ENCODE peak calls at places on chromosomes 7 and 10, in seven cellular contexts. One of them, this sample, is unnamed.

GRCh38 chr10:77159538-77160110 is 478.0 kb downstream of the KCNMA1 start:
- DNase-seq in progenitor cell of endocrine pancreas: no peak
- DNase-seq in CD4-positive, alpha-beta memory T cell: no peak
- DNase-seq in H54: no peak
- DNase-seq in NCI-H1105 treated with DMSO at 0.1 percent for 48 hours: no peak
- DNase-seq in head of caudate nucleus: no peak
- DNase-seq in activated T-cell treated with anti-CD3 and anti-CD28 coated beads, Interleukin-2, amount 50 U/mL, for 4 hours: no peak
- DNase-seq in this sample: peak; percentile 95

GRCh38 chr7:138089080-138089901 is 13.0 kb downstream of the AKR1D1 start:
- DNase-seq in H54: peak; percentile 30
- DNase-seq in progenitor cell of endocrine pancreas: no peak
- DNase-seq in head of caudate nucleus: no peak
- DNase-seq in NCI-H1105 treated with DMSO at 0.1 percent for 48 hours: no peak
- DNase-seq in activated T-cell treated with anti-CD3 and anti-CD28 coated beads, Interleukin-2, amount 50 U/mL, for 4 hours: no peak
- DNase-seq in CD4-positive, alpha-beta memory T cell: no peak
- DNase-seq in this sample: peak; percentile 32

GRCh38 chr7:155684546-155684945 is 40.1 kb downstream of the RBM33 start:
- DNase-seq in H54: no peak
- DNase-seq in CD4-positive, alpha-beta memory T cell: no peak
- DNase-seq in activated T-cell treated with anti-CD3 and anti-CD28 coated beads, Interleukin-2, amount 50 U/mL, for 4 hours: no peak
- DNase-seq in head of caudate nucleus: no peak
- DNase-seq in NCI-H1105 treated with DMSO at 0.1 percent for 48 hours: no peak
- DNase-seq in progenitor cell of endocrine pancreas: no peak
- DNase-seq in this sample: no peak

GRCh38 chr10:99777918-99778716 is 4.3 kb upstream of the ABCC2 start:
- DNase-seq in CD4-positive, alpha-beta memory T cell: no peak
- DNase-seq in progenitor cell of endocrine pancreas: no peak
- DNase-seq in activated T-cell treated with anti-CD3 and anti-CD28 coated beads, Interleukin-2, amount 50 U/mL, for 4 hours: no peak
- DNase-seq in NCI-H1105 treated with DMSO at 0.1 percent for 48 hours: no peak
- DNase-seq in head of caudate nucleus: no peak
- DNase-seq in H54: no peak
- DNase-seq in this sample: no peak

GRCh38 chr7:23469150-23469960 is 936 bp downstream of the IGF2BP3 start:
- DNase-seq in CD4-positive, alpha-beta memory T cell: peak; percentile 53
- DNase-seq in H54: no peak
- DNase-seq in NCI-H1105 treated with DMSO at 0.1 percent for 48 hours: no peak
- DNase-seq in progenitor cell of endocrine pancreas: peak; percentile 33
- DNase-seq in head of caudate nucleus: peak; percentile 17
- DNase-seq in activated T-cell treated with anti-CD3 and anti-CD28 coated beads, Interleukin-2, amount 50 U/mL, for 4 hours: peak; percentile 20
- DNase-seq in this sample: no peak

GRCh38 chr7:66352071-66352470 is 146.9 kb downstream of the TPST1 start:
- DNase-seq in head of caudate nucleus: no peak
- DNase-seq in progenitor cell of endocrine pancreas: no peak
- DNase-seq in NCI-H1105 treated with DMSO at 0.1 percent for 48 hours: no peak
- DNase-seq in activated T-cell treated with anti-CD3 and anti-CD28 coated beads, Interleukin-2, amount 50 U/mL, for 4 hours: no peak
- DNase-seq in CD4-positive, alpha-beta memory T cell: no peak
- DNase-seq in H54: no peak
- DNase-seq in this sample: no peak

GRCh38 chr7:105024734-105025133 is 10.7 kb downstream of the KMT2E start:
- DNase-seq in progenitor cell of endocrine pancreas: no peak
- DNase-seq in activated T-cell treated with anti-CD3 and anti-CD28 coated beads, Interleukin-2, amount 50 U/mL, for 4 hours: no peak
- DNase-seq in NCI-H1105 treated with DMSO at 0.1 percent for 48 hours: no peak
- DNase-seq in CD4-positive, alpha-beta memory T cell: no peak
- DNase-seq in head of caudate nucleus: no peak
- DNase-seq in H54: no peak
- DNase-seq in this sample: peak; percentile 78

GRCh38 chr10:118209215-118209614 is 132.9 kb downstream of the FAM204A start:
- DNase-seq in head of caudate nucleus: peak; percentile 70
- DNase-seq in NCI-H1105 treated with DMSO at 0.1 percent for 48 hours: no peak
- DNase-seq in progenitor cell of endocrine pancreas: no peak
- DNase-seq in H54: no peak
- DNase-seq in activated T-cell treated with anti-CD3 and anti-CD28 coated beads, Interleukin-2, amount 50 U/mL, for 4 hours: no peak
- DNase-seq in CD4-positive, alpha-beta memory T cell: no peak
- DNase-seq in this sample: no peak

GRCh38 chr7:150435390-150436073 is 14.9 kb upstream of the GIMAP8 start:
- DNase-seq in H54: no peak
- DNase-seq in activated T-cell treated with anti-CD3 and anti-CD28 coated beads, Interleukin-2, amount 50 U/mL, for 4 hours: no peak
- DNase-seq in head of caudate nucleus: peak; percentile 52
- DNase-seq in CD4-positive, alpha-beta memory T cell: no peak
- DNase-seq in progenitor cell of endocrine pancreas: no peak
- DNase-seq in NCI-H1105 treated with DMSO at 0.1 percent for 48 hours: no peak
- DNase-seq in this sample: no peak

GRCh38 chr10:96991313-96991841 is 159.3 kb downstream of the LCOR start:
- DNase-seq in activated T-cell treated with anti-CD3 and anti-CD28 coated beads, Interleukin-2, amount 50 U/mL, for 4 hours: no peak
- DNase-seq in progenitor cell of endocrine pancreas: no peak
- DNase-seq in CD4-positive, alpha-beta memory T cell: no peak
- DNase-seq in head of caudate nucleus: no peak
- DNase-seq in NCI-H1105 treated with DMSO at 0.1 percent for 48 hours: no peak
- DNase-seq in H54: peak; percentile 67
- DNase-seq in this sample: peak; percentile 92

GRCh38 chr10:89122431-89123066 is 84.6 kb downstream of the CH25H start:
- DNase-seq in NCI-H1105 treated with DMSO at 0.1 percent for 48 hours: no peak
- DNase-seq in progenitor cell of endocrine pancreas: no peak
- DNase-seq in head of caudate nucleus: no peak
- DNase-seq in H54: no peak
- DNase-seq in CD4-positive, alpha-beta memory T cell: no peak
- DNase-seq in activated T-cell treated with anti-CD3 and anti-CD28 coated beads, Interleukin-2, amount 50 U/mL, for 4 hours: no peak
- DNase-seq in this sample: peak; percentile 31

GRCh38 chr10:70652761-70653657 is 19.3 kb upstream of the ADAMTS14 start:
- DNase-seq in progenitor cell of endocrine pancreas: no peak
- DNase-seq in head of caudate nucleus: peak; percentile 41
- DNase-seq in activated T-cell treated with anti-CD3 and anti-CD28 coated beads, Interleukin-2, amount 50 U/mL, for 4 hours: no peak
- DNase-seq in NCI-H1105 treated with DMSO at 0.1 percent for 48 hours: no peak
- DNase-seq in H54: peak; percentile 83
- DNase-seq in CD4-positive, alpha-beta memory T cell: no peak
- DNase-seq in this sample: peak; percentile 100

GRCh38 chr7:34031156-34031555 is 125.8 kb downstream of the BMPER start:
- DNase-seq in head of caudate nucleus: no peak
- DNase-seq in NCI-H1105 treated with DMSO at 0.1 percent for 48 hours: no peak
- DNase-seq in CD4-positive, alpha-beta memory T cell: no peak
- DNase-seq in activated T-cell treated with anti-CD3 and anti-CD28 coated beads, Interleukin-2, amount 50 U/mL, for 4 hours: no peak
- DNase-seq in H54: no peak
- DNase-seq in progenitor cell of endocrine pancreas: no peak
- DNase-seq in this sample: no peak

GRCh38 chr10:96502561-96503267 is 11.0 kb downstream of the TLL2 start:
- DNase-seq in NCI-H1105 treated with DMSO at 0.1 percent for 48 hours: peak; percentile 3
- DNase-seq in progenitor cell of endocrine pancreas: no peak
- DNase-seq in H54: no peak
- DNase-seq in head of caudate nucleus: no peak
- DNase-seq in CD4-positive, alpha-beta memory T cell: no peak
- DNase-seq in activated T-cell treated with anti-CD3 and anti-CD28 coated beads, Interleukin-2, amount 50 U/mL, for 4 hours: no peak
- DNase-seq in this sample: no peak

GRCh38 chr7:32500922-32501341 is 5.6 kb downstream of the AVL9 start:
- DNase-seq in H54: no peak
- DNase-seq in CD4-positive, alpha-beta memory T cell: no peak
- DNase-seq in head of caudate nucleus: no peak
- DNase-seq in activated T-cell treated with anti-CD3 and anti-CD28 coated beads, Interleukin-2, amount 50 U/mL, for 4 hours: no peak
- DNase-seq in NCI-H1105 treated with DMSO at 0.1 percent for 48 hours: no peak
- DNase-seq in progenitor cell of endocrine pancreas: no peak
- DNase-seq in this sample: peak; percentile 72

GRCh38 chr10:22821501-22821900 is 106.4 kb upstream of the ARMC3 start:
- DNase-seq in progenitor cell of endocrine pancreas: no peak
- DNase-seq in activated T-cell treated with anti-CD3 and anti-CD28 coated beads, Interleukin-2, amount 50 U/mL, for 4 hours: no peak
- DNase-seq in CD4-positive, alpha-beta memory T cell: no peak
- DNase-seq in H54: no peak
- DNase-seq in head of caudate nucleus: no peak
- DNase-seq in NCI-H1105 treated with DMSO at 0.1 percent for 48 hours: no peak
- DNase-seq in this sample: peak; percentile 93

GRCh38 chr7:98613601-98614425 is 3.3 kb upstream of the NPTX2 start:
- DNase-seq in activated T-cell treated with anti-CD3 and anti-CD28 coated beads, Interleukin-2, amount 50 U/mL, for 4 hours: no peak
- DNase-seq in CD4-positive, alpha-beta memory T cell: no peak
- DNase-seq in head of caudate nucleus: peak; percentile 58
- DNase-seq in H54: no peak
- DNase-seq in NCI-H1105 treated with DMSO at 0.1 percent for 48 hours: no peak
- DNase-seq in progenitor cell of endocrine pancreas: peak; percentile 54
- DNase-seq in this sample: peak; percentile 34

GRCh38 chr7:55239406-55239805 is 125.7 kb upstream of the LANCL2 start:
- DNase-seq in H54: no peak
- DNase-seq in progenitor cell of endocrine pancreas: no peak
- DNase-seq in NCI-H1105 treated with DMSO at 0.1 percent for 48 hours: no peak
- DNase-seq in activated T-cell treated with anti-CD3 and anti-CD28 coated beads, Interleukin-2, amount 50 U/mL, for 4 hours: no peak
- DNase-seq in CD4-positive, alpha-beta memory T cell: no peak
- DNase-seq in head of caudate nucleus: no peak
- DNase-seq in this sample: no peak

GRCh38 chr7:27697861-27698430 is 35.3 kb upstream of the HIBADH start:
- DNase-seq in H54: no peak
- DNase-seq in progenitor cell of endocrine pancreas: no peak
- DNase-seq in head of caudate nucleus: no peak
- DNase-seq in activated T-cell treated with anti-CD3 and anti-CD28 coated beads, Interleukin-2, amount 50 U/mL, for 4 hours: no peak
- DNase-seq in CD4-positive, alpha-beta memory T cell: no peak
- DNase-seq in NCI-H1105 treated with DMSO at 0.1 percent for 48 hours: no peak
- DNase-seq in this sample: no peak

GRCh38 chr7:122515404-122515803 is 183.5 kb downstream of the RNF133 start:
- DNase-seq in CD4-positive, alpha-beta memory T cell: no peak
- DNase-seq in activated T-cell treated with anti-CD3 and anti-CD28 coated beads, Interleukin-2, amount 50 U/mL, for 4 hours: no peak
- DNase-seq in H54: no peak
- DNase-seq in progenitor cell of endocrine pancreas: no peak
- DNase-seq in head of caudate nucleus: no peak
- DNase-seq in NCI-H1105 treated with DMSO at 0.1 percent for 48 hours: no peak
- DNase-seq in this sample: no peak

GRCh38 chr7:155800741-155801267 is 11.5 kb downstream of the SHH start:
- DNase-seq in H54: no peak
- DNase-seq in NCI-H1105 treated with DMSO at 0.1 percent for 48 hours: no peak
- DNase-seq in progenitor cell of endocrine pancreas: no peak
- DNase-seq in head of caudate nucleus: no peak
- DNase-seq in activated T-cell treated with anti-CD3 and anti-CD28 coated beads, Interleukin-2, amount 50 U/mL, for 4 hours: no peak
- DNase-seq in CD4-positive, alpha-beta memory T cell: no peak
- DNase-seq in this sample: no peak

GRCh38 chr7:157273208-157274202 is 63.3 kb upstream of the DNAJB6 start:
- DNase-seq in activated T-cell treated with anti-CD3 and anti-CD28 coated beads, Interleukin-2, amount 50 U/mL, for 4 hours: peak; percentile 63
- DNase-seq in progenitor cell of endocrine pancreas: peak; percentile 61
- DNase-seq in H54: peak; percentile 88
- DNase-seq in CD4-positive, alpha-beta memory T cell: peak; percentile 47
- DNase-seq in head of caudate nucleus: peak; percentile 85
- DNase-seq in NCI-H1105 treated with DMSO at 0.1 percent for 48 hours: peak; percentile 44
- DNase-seq in this sample: peak; percentile 43

GRCh38 chr10:132383026-132383565 is 13.9 kb upstream of the PWWP2B start:
- DNase-seq in head of caudate nucleus: no peak
- DNase-seq in H54: no peak
- DNase-seq in activated T-cell treated with anti-CD3 and anti-CD28 coated beads, Interleukin-2, amount 50 U/mL, for 4 hours: no peak
- DNase-seq in NCI-H1105 treated with DMSO at 0.1 percent for 48 hours: no peak
- DNase-seq in CD4-positive, alpha-beta memory T cell: no peak
- DNase-seq in progenitor cell of endocrine pancreas: no peak
- DNase-seq in this sample: no peak

GRCh38 chr7:64888561-64888900 is 14.5 kb upstream of the ZNF273 start:
- DNase-seq in NCI-H1105 treated with DMSO at 0.1 percent for 48 hours: no peak
- DNase-seq in activated T-cell treated with anti-CD3 and anti-CD28 coated beads, Interleukin-2, amount 50 U/mL, for 4 hours: no peak
- DNase-seq in head of caudate nucleus: peak; percentile 47
- DNase-seq in H54: no peak
- DNase-seq in progenitor cell of endocrine pancreas: no peak
- DNase-seq in CD4-positive, alpha-beta memory T cell: no peak
- DNase-seq in this sample: no peak

GRCh38 chr7:7791523-7791922 is 73.1 kb upstream of the RPA3 start:
- DNase-seq in progenitor cell of endocrine pancreas: no peak
- DNase-seq in activated T-cell treated with anti-CD3 and anti-CD28 coated beads, Interleukin-2, amount 50 U/mL, for 4 hours: no peak
- DNase-seq in CD4-positive, alpha-beta memory T cell: no peak
- DNase-seq in H54: no peak
- DNase-seq in head of caudate nucleus: no peak
- DNase-seq in NCI-H1105 treated with DMSO at 0.1 percent for 48 hours: no peak
- DNase-seq in this sample: no peak

GRCh38 chr10:17412323-17412722 is 42.1 kb downstream of the ST8SIA6 start:
- DNase-seq in H54: no peak
- DNase-seq in head of caudate nucleus: no peak
- DNase-seq in CD4-positive, alpha-beta memory T cell: no peak
- DNase-seq in progenitor cell of endocrine pancreas: no peak
- DNase-seq in activated T-cell treated with anti-CD3 and anti-CD28 coated beads, Interleukin-2, amount 50 U/mL, for 4 hours: no peak
- DNase-seq in NCI-H1105 treated with DMSO at 0.1 percent for 48 hours: no peak
- DNase-seq in this sample: no peak

GRCh38 chr7:51256916-51257315 is 59.7 kb downstream of the COBL start:
- DNase-seq in H54: no peak
- DNase-seq in CD4-positive, alpha-beta memory T cell: no peak
- DNase-seq in NCI-H1105 treated with DMSO at 0.1 percent for 48 hours: no peak
- DNase-seq in head of caudate nucleus: peak; percentile 42
- DNase-seq in progenitor cell of endocrine pancreas: no peak
- DNase-seq in activated T-cell treated with anti-CD3 and anti-CD28 coated beads, Interleukin-2, amount 50 U/mL, for 4 hours: no peak
- DNase-seq in this sample: no peak